ENCODE peak calls at places on chromosome 15, in ten cellular contexts. I, B, K, Q, T, C, U, V, H and F are unnamed samples.
A peak's percentile ranks its signal among the peaks of the same experiment; 100 is the strongest.

GRCh38 chr15:57797145-57797544 is 90.6 kb downstream of the POLR2M start:
- DNase-seq in I (no peak), B (no peak), K (no peak), Q (no peak), T (no peak), C (no peak), U (no peak), V (no peak), H (no peak), F (no peak)

GRCh38 chr15:44882499-44882968 is 74.0 kb upstream of the TERB2 start:
- DNase-seq in I (no peak), B (no peak), K (no peak), Q (no peak), T (no peak), C (no peak), U (no peak), V (no peak), H (no peak), F (no peak)

GRCh38 chr15:82530606-82531379 is 9.5 kb downstream of the RPS17 start:
- DNase-seq in I (peak; percentile 74), B (peak; percentile 72), K (peak; percentile 73), Q (peak; percentile 32), T (peak; percentile 94), C (peak; percentile 71), U (peak; percentile 52), V (peak; percentile 75), H (no peak), F (no peak)

GRCh38 chr15:36924076-36924475 is 176.3 kb downstream of the MEIS2 start:
- DNase-seq in I (no peak), B (no peak), K (no peak), Q (no peak), T (no peak), C (no peak), U (no peak), V (no peak), H (no peak), F (no peak)

GRCh38 chr15:66153549-66154415 is 99.8 kb downstream of the MEGF11 start:
- DNase-seq in I (no peak), B (peak; percentile 9), K (no peak), Q (no peak), T (no peak), C (no peak), U (no peak), V (no peak), H (peak; percentile 88), F (peak; percentile 59)

GRCh38 chr15:99731336-99732267 is 1.6 kb downstream of the LYSMD4 start:
- DNase-seq in I (no peak), B (no peak), K (no peak), Q (no peak), T (peak; percentile 50), C (no peak), U (no peak), V (no peak), H (no peak), F (no peak)

GRCh38 chr15:46297766-46298165 is 662.9 kb downstream of the SQOR start:
- DNase-seq in I (no peak), B (peak; percentile 1), K (no peak), Q (no peak), T (no peak), C (no peak), U (no peak), V (no peak), H (no peak), F (no peak)

GRCh38 chr15:31269961-31270575 is 56.6 kb upstream of the KLF13 start:
- DNase-seq in I (no peak), B (no peak), K (no peak), Q (no peak), T (no peak), C (peak; percentile 8), U (no peak), V (peak; percentile 32), H (no peak), F (no peak)

GRCh38 chr15:64334530-64334929 is 21.4 kb downstream of the CSNK1G1 start:
- DNase-seq in I (peak; percentile 37), B (no peak), K (no peak), Q (no peak), T (no peak), C (no peak), U (peak; percentile 30), V (no peak), H (no peak), F (no peak)

GRCh38 chr15:88980498-88980897 is 67.3 kb upstream of the MFGE8 start:
- DNase-seq in I (no peak), B (no peak), K (no peak), Q (no peak), T (no peak), C (no peak), U (no peak), V (no peak), H (no peak), F (no peak)

GRCh38 chr15:50340431-50340830 is 14.6 kb downstream of the GABPB1 start:
- DNase-seq in I (no peak), B (no peak), K (no peak), Q (no peak), T (no peak), C (no peak), U (no peak), V (no peak), H (no peak), F (no peak)

GRCh38 chr15:41621200-41622193 is 38.7 kb upstream of the MGA start:
- DNase-seq in I (peak; percentile 76), B (peak; percentile 67), K (peak; percentile 80), Q (peak; percentile 66), T (peak; percentile 86), C (peak; percentile 91), U (peak; percentile 64), V (peak; percentile 81), H (peak; percentile 35), F (peak; percentile 89)

GRCh38 chr15:90201150-90201943 is at the start of gene SEMA4B:
- DNase-seq in I (peak; percentile 74), B (peak; percentile 82), K (peak; percentile 86), Q (peak; percentile 47), T (peak; percentile 82), C (peak; percentile 71), U (peak; percentile 71), V (peak; percentile 77), H (peak; percentile 57), F (peak; percentile 43)